ENCODE peak calls at places on chromosomes 2 and 18, in nine cellular contexts. V is heart left ventricle, T is suprapubic skin, D is breast epithelium, X is spleen, S is ovary, I is sigmoid colon, J is tibial nerve, Z is Peyer's patch. K is an unnamed sample. For H3K27me3, the result is how much of the 10 kb centered on the place peaks cover.

GRCh38 chr2:146623771-146624170 is 1221.1 kb upstream of the ACVR2A start:
- DNase-seq in V (no peak), T (no peak), D (no peak), X (no peak), S (no peak), I (no peak), J (no peak), Z (no peak), K (no peak)

GRCh38 chr2:226123307-226123706 is 676.3 kb downstream of the IRS1 start:
- DNase-seq in V (no peak), T (no peak), D (no peak), X (no peak), S (no peak), I (no peak), J (no peak), Z (no peak), K (no peak)

GRCh38 chr18:58592223-58593214 is 36.4 kb downstream of the ALPK2 start:
- DNase-seq in V (no peak), T (no peak), D (no peak), X (no peak), S (no peak), I (no peak), J (no peak), Z (no peak), K (peak)

GRCh38 chr2:204010611-204011560 is 74.3 kb downstream of the ICOS start:
- DNase-seq in V (no peak), T (no peak), D (no peak), X (no peak), S (no peak), I (no peak), J (no peak), Z (no peak), K (no peak)

GRCh38 chr18:61256291-61256690 is 76.9 kb upstream of the CDH20 start:
- DNase-seq in V (no peak), T (no peak), D (no peak), X (no peak), S (no peak), I (no peak), J (no peak), Z (no peak), K (no peak)

GRCh38 chr18:79510731-79511141 is 115.0 kb downstream of the NFATC1 start:
- DNase-seq in V (no peak), T (peak), D (peak), X (peak), S (peak), I (peak), J (peak), Z (peak), K (peak)

GRCh38 chr2:103161456-103162289 is 399.8 kb downstream of the TMEM182 start:
- DNase-seq in V (no peak), T (no peak), D (no peak), X (no peak), S (no peak), I (no peak), J (no peak), Z (no peak), K (no peak)

GRCh38 chr18:48875942-48876511 is 74.7 kb downstream of the SMAD7 start:
- DNase-seq in V (no peak), T (no peak), D (no peak), X (peak), S (no peak), I (peak), J (no peak), Z (no peak), K (no peak)

GRCh38 chr2:144162652-144163051 is 357.3 kb downstream of the ZEB2 start:
- DNase-seq in V (no peak), T (no peak), D (no peak), X (no peak), S (no peak), I (no peak), J (no peak), Z (no peak), K (no peak)

GRCh38 chr2:231648579-231649174 is 56.0 kb downstream of the TEX44 start:
- DNase-seq in V (peak), T (peak), D (peak), X (peak), S (no peak), I (peak), J (no peak), Z (peak), K (peak)

GRCh38 chr2:31770718-31771117 is 190.0 kb upstream of the SRD5A2 start:
- DNase-seq in V (no peak), T (no peak), D (no peak), X (no peak), S (no peak), I (no peak), J (no peak), Z (no peak), K (no peak)

GRCh38 chr2:37869756-37870155 is 55.3 kb upstream of the RMDN2 start:
- DNase-seq in V (no peak), T (no peak), D (no peak), X (no peak), S (no peak), I (no peak), J (no peak), Z (no peak), K (no peak)

GRCh38 chr2:54572262-54572635 is 116.1 kb downstream of the SPTBN1 start:
- DNase-seq in V (no peak), T (no peak), D (no peak), X (no peak), S (no peak), I (no peak), J (no peak), Z (no peak), K (no peak)

GRCh38 chr2:241701155-241701404 is 759 bp upstream of the ING5 start:
- DNase-seq in V (no peak), T (no peak), D (no peak), X (no peak), S (no peak), I (no peak), J (no peak), Z (no peak), K (no peak)

GRCh38 chr2:104867351-104868080 is 13.6 kb downstream of the POU3F3 start:
- DNase-seq in V (no peak), T (no peak), D (no peak), X (peak), S (no peak), I (no peak), J (no peak), Z (no peak), K (no peak)

GRCh38 chr2:150812664-150813408 is 325.4 kb upstream of the RND3 start:
- DNase-seq in V (no peak), T (no peak), D (no peak), X (no peak), S (no peak), I (no peak), J (no peak), Z (no peak), K (no peak)

GRCh38 chr2:188588235-188588634 is 296.6 kb downstream of the GULP1 start:
- DNase-seq in V (no peak), T (no peak), D (no peak), X (no peak), S (no peak), I (no peak), J (no peak), Z (no peak), K (no peak)

GRCh38 chr2:112061840-112062239 is 6.8 kb downstream of the TMEM87B start:
- DNase-seq in V (no peak), T (no peak), D (no peak), X (no peak), S (no peak), I (no peak), J (no peak), Z (no peak), K (no peak)

GRCh38 chr2:112959109-112959591 is 18.7 kb upstream of the IL36G start:
- DNase-seq in V (no peak), T (no peak), D (no peak), X (no peak), S (no peak), I (no peak), J (no peak), Z (no peak), K (no peak)

GRCh38 chr2:29372185-29372584 is 257.0 kb downstream of the CLIP4 start:
- DNase-seq in V (no peak), T (no peak), D (no peak), X (no peak), S (no peak), I (no peak), J (no peak), Z (no peak), K (no peak)

GRCh38 chr2:27320958-27321543 is 1.8 kb downstream of the MPV17 start:
- DNase-seq in V (peak), T (no peak), D (peak), X (no peak), S (peak), I (peak), J (peak), Z (peak), K (peak)

GRCh38 chr2:229815858-229816257 is 101.5 kb upstream of the DNER start:
- DNase-seq in V (no peak), T (no peak), D (no peak), X (no peak), S (no peak), I (no peak), J (no peak), Z (no peak), K (no peak)

GRCh38 chr2:79191081-79191480 is 31.5 kb upstream of the REG3A start:
- DNase-seq in V (no peak), T (no peak), D (no peak), X (no peak), S (no peak), I (no peak), J (no peak), Z (no peak), K (no peak)

GRCh38 chr2:222854773-222855700 is 5.8 kb upstream of the ACSL3 start:
- DNase-seq in V (no peak), T (no peak), D (no peak), X (no peak), S (no peak), I (no peak), J (no peak), Z (no peak), K (no peak)

GRCh38 chr2:99821039-99821438 is 321.4 kb downstream of the AFF3 start:
- DNase-seq in V (no peak), T (no peak), D (no peak), X (no peak), S (no peak), I (no peak), J (no peak), Z (no peak), K (no peak)

GRCh38 chr18:59665057-59666007 is 31.9 kb downstream of the CCBE1 start:
- DNase-seq in V (no peak), T (no peak), D (no peak), X (no peak), S (no peak), I (no peak), J (no peak), Z (no peak), K (no peak)

GRCh38 chr2:54904836-54905235 is 145.4 kb downstream of the RTN4 start:
- DNase-seq in V (no peak), T (no peak), D (no peak), X (no peak), S (no peak), I (no peak), J (no peak), Z (peak), K (peak)

GRCh38 chr18:10213526-10213925 is 240.9 kb upstream of the APCDD1 start:
- DNase-seq in V (no peak), T (no peak), D (no peak), X (no peak), S (no peak), I (no peak), J (no peak), Z (no peak), K (no peak)

GRCh38 chr2:232336241-232336736 is 42.3 kb upstream of the ALPP start:
- DNase-seq in V (peak), T (peak), D (peak), X (peak), S (peak), I (peak), J (peak), Z (peak), K (no peak)

GRCh38 chr2:203470371-203470770 is 64.7 kb downstream of the RAPH1 start:
- DNase-seq in V (no peak), T (no peak), D (no peak), X (no peak), S (no peak), I (no peak), J (no peak), Z (no peak), K (no peak)

GRCh38 chr2:23453936-23454460 is 69.0 kb downstream of the KLHL29 start:
- DNase-seq in V (no peak), T (no peak), D (no peak), X (no peak), S (no peak), I (no peak), J (no peak), Z (no peak), K (no peak)

GRCh38 chr2:203786912-203787311 is 80.5 kb downstream of the CD28 start:
- DNase-seq in V (peak), T (no peak), D (no peak), X (no peak), S (no peak), I (peak), J (no peak), Z (no peak), K (no peak)

GRCh38 chr18:58266291-58266690 is 222.3 kb downstream of the NEDD4L start:
- DNase-seq in V (no peak), T (no peak), D (no peak), X (no peak), S (no peak), I (no peak), J (no peak), Z (no peak), K (no peak)

GRCh38 chr2:128787616-128788015 is 468.9 kb upstream of the HS6ST1 start:
- DNase-seq in V (no peak), T (no peak), D (no peak), X (peak), S (no peak), I (peak), J (no peak), Z (no peak), K (no peak)

GRCh38 chr18:2655153-2655953 is at the start of gene SMCHD1:
- DNase-seq in V (peak), T (peak), D (peak), X (peak), S (peak), I (peak), J (peak), Z (peak), K (peak)
- TF ChIP-seq POLR2A in V (no peak), T (peak), D (no peak), X (peak), S (peak), I (peak), J (peak), Z (peak), K (peak)

DNA sequence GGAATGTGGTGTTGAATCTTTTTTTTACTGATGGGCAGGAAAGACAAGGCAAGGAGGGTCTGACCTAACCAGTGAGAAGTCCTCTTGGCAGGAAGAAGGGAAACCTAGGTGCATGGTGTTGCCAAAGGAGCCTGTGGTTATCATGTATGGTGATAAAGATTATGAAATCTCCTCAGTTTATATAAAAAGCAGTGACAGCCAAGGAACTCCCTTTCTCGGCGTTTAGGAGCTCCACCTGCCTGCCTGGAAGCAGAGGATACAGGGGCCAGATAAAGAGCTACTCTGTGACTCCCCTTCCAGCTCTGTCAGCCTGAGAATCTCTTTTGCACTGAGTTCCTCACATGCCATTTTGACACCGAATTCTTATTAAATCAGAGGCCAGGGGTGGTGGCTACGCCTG is 26.1 kb downstream of the COLEC12 start:
- DNase-seq in V (no peak), T (no peak), D (no peak), X (no peak), S (no peak), I (no peak), J (no peak), Z (no peak), K (no peak)
- H3K27me3 ChIP-seq in V (under half), T (under half), D (under half), X (under half), S (under half), I (under half), J (under half), Z (under half), K (under half)

GRCh38 chr18:73943763-73944162 is 203.9 kb downstream of the FBXO15 start:
- DNase-seq in V (no peak), T (no peak), D (no peak), X (no peak), S (no peak), I (no peak), J (no peak), Z (no peak), K (no peak)
- TF ChIP-seq POLR2A in V (no peak), T (no peak), D (no peak), X (no peak), S (no peak), I (no peak), J (no peak), Z (no peak), K (no peak)

GRCh38 chr2:2875831-2876230 is 501.8 kb downstream of the EIPR1 start:
- DNase-seq in V (no peak), T (no peak), D (no peak), X (no peak), S (no peak), I (no peak), J (no peak), Z (no peak), K (no peak)
- H3K27me3 ChIP-seq in V (under half), T (under half), D (under half), X (under half), S (under half), I (under half), J (under half), Z (under half), K (under half)

GRCh38 chr2:190607657-190608357 is 41.1 kb upstream of the NAB1 start:
- DNase-seq in V (no peak), T (no peak), D (no peak), X (no peak), S (no peak), I (no peak), J (no peak), Z (no peak), K (no peak)
- TF ChIP-seq POLR2A in V (no peak), T (no peak), D (no peak), X (no peak), S (no peak), I (no peak), J (no peak), Z (no peak), K (no peak)

GRCh38 chr2:11713815-11714214 is 32.6 kb upstream of the LPIN1 start:
- DNase-seq in V (no peak), T (no peak), D (no peak), X (no peak), S (no peak), I (no peak), J (no peak), Z (no peak), K (no peak)

GRCh38 chr2:11712866-11713265 is 33.6 kb upstream of the LPIN1 start:
- DNase-seq in V (no peak), T (no peak), D (no peak), X (no peak), S (no peak), I (no peak), J (no peak), Z (no peak), K (no peak)

GRCh38 chr2:11716689-11717321 is 29.6 kb upstream of the LPIN1 start:
- DNase-seq in V (no peak), T (no peak), D (no peak), X (no peak), S (no peak), I (no peak), J (no peak), Z (no peak), K (no peak)

GRCh38 chr2:11717623-11718022 is 28.8 kb upstream of the LPIN1 start:
- DNase-seq in V (no peak), T (no peak), D (no peak), X (no peak), S (no peak), I (no peak), J (no peak), Z (no peak), K (no peak)

GRCh38 chr2:11715987-11716652 is 30.3 kb upstream of the LPIN1 start:
- DNase-seq in V (no peak), T (no peak), D (no peak), X (no peak), S (no peak), I (no peak), J (no peak), Z (no peak), K (peak)
- H3K27me3 ChIP-seq in V (under half), T (under half), D (under half), X (under half), S (under half), I (under half), J (under half), Z (under half), K (under half)

GRCh38 chr2:217928324-217929293 is 74.2 kb downstream of the TNS1 start:
- DNase-seq in V (peak), T (no peak), D (no peak), X (no peak), S (peak), I (peak), J (no peak), Z (no peak), K (no peak)
- TF ChIP-seq POLR2A in V (no peak), T (no peak), D (no peak), X (no peak), S (no peak), I (no peak), J (no peak), Z (no peak), K (no peak)

DNA sequence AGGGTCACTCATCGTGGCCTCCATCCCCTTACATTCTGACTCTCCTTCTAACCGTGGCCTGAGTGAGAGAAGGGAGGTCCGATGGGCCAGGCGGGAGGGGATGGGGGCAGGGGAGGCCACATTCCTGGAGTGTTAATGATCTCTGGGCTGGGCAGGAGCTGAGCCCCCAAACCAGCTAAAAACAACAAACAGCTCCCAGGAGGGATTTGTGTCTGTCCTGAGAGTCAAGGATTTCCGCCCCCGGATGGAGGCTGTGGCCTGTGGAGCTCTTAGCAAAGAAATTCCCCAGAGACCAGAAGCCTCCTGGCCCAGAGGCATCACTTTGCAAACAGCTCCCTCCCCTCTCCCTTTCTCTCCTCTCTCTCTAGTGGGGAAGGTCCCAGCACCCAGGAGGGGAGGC is 23.5 kb downstream of the EMX1 start:
- DNase-seq in V (no peak), T (no peak), D (no peak), X (no peak), S (no peak), I (no peak), J (no peak), Z (no peak), K (no peak)
- H3K27me3 ChIP-seq in V (under half), T (under half), D (under half), X (under half), S (under half), I (under half), J (under half), Z (under half), K (under half)

GRCh38 chr2:7052404-7052803 is 135.2 kb downstream of the RNF144A start:
- DNase-seq in V (no peak), T (no peak), D (no peak), X (peak), S (no peak), I (no peak), J (no peak), Z (no peak), K (no peak)
- TF ChIP-seq POLR2A in V (no peak), T (no peak), D (no peak), X (no peak), S (no peak), I (no peak), J (no peak), Z (no peak), K (no peak)

GRCh38 chr2:17540813-17541513 is 467 bp downstream of the VSNL1 start:
- DNase-seq in V (no peak), T (no peak), D (no peak), X (no peak), S (no peak), I (no peak), J (no peak), Z (no peak), K (no peak)
- H3K27me3 ChIP-seq in V (half or more), T (under half), D (under half), X (half or more), S (under half), I (under half), J (under half), Z (under half), K (under half)

K was measured in right lobe of liver.